ENCODE peak calls at places on chromosome 5, in four cellular contexts. U is OCI-M1; P is spleen; I is CD8-positive, alpha-beta memory T cell. F is an unnamed sample.

GRCh38 chr5:113118765-113119164 is 142.2 kb downstream of the DCP2 start:
- DNase-seq in U (no peak), P (no peak), I (no peak), F (no peak)

GRCh38 chr5:157290981-157291711 is 25.2 kb downstream of the CYFIP2 start:
- DNase-seq in U (peak; percentile 35), P (no peak), I (no peak), F (no peak)

GRCh38 chr5:87827561-87827960 is 414.8 kb upstream of the CCNH start:
- DNase-seq in U (no peak), P (no peak), I (no peak), F (no peak)

GRCh38 chr5:124408738-124409453 is 337.5 kb downstream of the ZNF608 start:
- DNase-seq in U (no peak), P (no peak), I (no peak), F (no peak)

GRCh38 chr5:172144291-172144815 is 43.7 kb downstream of the STK10 start:
- DNase-seq in U (peak; percentile 62), P (no peak), I (peak; percentile 42), F (no peak)

GRCh38 chr5:58958701-58959100 is 375.8 kb downstream of the RAB3C start:
- DNase-seq in U (no peak), P (no peak), I (no peak), F (no peak)

GRCh38 chr5:168295574-168296201 is 4.2 kb downstream of the WWC1 start:
- DNase-seq in U (no peak), P (no peak), I (no peak), F (no peak)

GRCh38 chr5:124905256-124905655 is 158.8 kb upstream of the ZNF608 start:
- DNase-seq in U (no peak), P (no peak), I (no peak), F (no peak)

GRCh38 chr5:15634771-15635347 is 134.9 kb downstream of the FBXL7 start:
- DNase-seq in U (no peak), P (no peak), I (no peak), F (no peak)

GRCh38 chr5:167664222-167664804 is 627.1 kb upstream of the WWC1 start:
- DNase-seq in U (no peak), P (no peak), I (no peak), F (no peak)

GRCh38 chr5:57175586-57175985 is 1.7 kb downstream of the GPBP1 start:
- DNase-seq in U (peak; percentile 41), P (no peak), I (no peak), F (peak; percentile 15)

GRCh38 chr5:139379626-139380449 is 3.3 kb downstream of the SLC23A1 start:
- DNase-seq in U (no peak), P (peak; percentile 63), I (no peak), F (no peak)

GRCh38 chr5:84433461-84433860 is 48.8 kb upstream of the EDIL3 start:
- DNase-seq in U (peak; percentile 43), P (no peak), I (no peak), F (no peak)

GRCh38 chr5:6868170-6868569 is 154.9 kb downstream of the TENT4A start:
- DNase-seq in U (no peak), P (no peak), I (no peak), F (no peak)

GRCh38 chr5:150101019-150101418 is 14.7 kb upstream of the CSF1R start:
- DNase-seq in U (no peak), P (peak; percentile 38), I (no peak), F (no peak)

GRCh38 chr5:171907731-171908343 is 98.6 kb downstream of the FBXW11 start:
- DNase-seq in U (peak; percentile 78), P (no peak), I (peak; percentile 55), F (peak; percentile 89)

GRCh38 chr5:107218457-107219193 is 452.1 kb downstream of the EFNA5 start:
- DNase-seq in U (peak; percentile 31), P (no peak), I (no peak), F (no peak)

GRCh38 chr5:148776261-148776660 is 50.1 kb upstream of the ADRB2 start:
- DNase-seq in U (no peak), P (no peak), I (no peak), F (no peak)

GRCh38 chr5:104635216-104635615 is 1072.6 kb upstream of the NUDT12 start:
- DNase-seq in U (peak; percentile 65), P (no peak), I (no peak), F (no peak)

GRCh38 chr5:140114341-140115185 is 654 bp downstream of the PURA start:
- DNase-seq in U (peak; percentile 78), P (peak; percentile 95), I (peak; percentile 64), F (peak; percentile 49)

GRCh38 chr5:93845376-93845775 is 104.0 kb upstream of the POU5F2 start:
- DNase-seq in U (no peak), P (no peak), I (no peak), F (no peak)

GRCh38 chr5:75412111-75412990 is 75.3 kb downstream of the HMGCR start:
- DNase-seq in U (peak; percentile 38), P (no peak), I (no peak), F (peak; percentile 3)

GRCh38 chr5:53712327-53712726 is 151.9 kb downstream of the NDUFS4 start:
- DNase-seq in U (no peak), P (no peak), I (no peak), F (no peak)

GRCh38 chr5:881551-881935 is 11.1 kb downstream of the BRD9 start:
- DNase-seq in U (no peak), P (peak; percentile 51), I (no peak), F (no peak)

GRCh38 chr5:61525573-61526142 is 193.6 kb downstream of the ZSWIM6 start:
- DNase-seq in U (no peak), P (no peak), I (no peak), F (no peak)

GRCh38 chr5:76303917-76304316 is 99.2 kb upstream of the IQGAP2 start:
- DNase-seq in U (no peak), P (no peak), I (peak; percentile 57), F (no peak)

GRCh38 chr5:150623152-150623877 is 17.1 kb upstream of the SYNPO start:
- DNase-seq in U (no peak), P (no peak), I (no peak), F (no peak)

GRCh38 chr5:170151105-170151831 is 45.6 kb downstream of the FOXI1 start:
- DNase-seq in U (peak; percentile 86), P (no peak), I (no peak), F (no peak)

GRCh38 chr5:102540251-102540812 is 41.5 kb upstream of the SLCO6A1 start:
- DNase-seq in U (no peak), P (no peak), I (no peak), F (no peak)

GRCh38 chr5:151471276-151471675 is 23.9 kb downstream of the SLC36A1 start:
- DNase-seq in U (no peak), P (no peak), I (no peak), F (no peak)

GRCh38 chr5:13695076-13695712 is 249.3 kb downstream of the DNAH5 start:
- DNase-seq in U (no peak), P (no peak), I (no peak), F (no peak)

GRCh38 chr5:173857231-173857630 is 30.9 kb upstream of the CPEB4 start:
- DNase-seq in U (peak; percentile 21), P (no peak), I (no peak), F (no peak)

GRCh38 chr5:1384521-1384920 is 39.6 kb upstream of the CLPTM1L start:
- DNase-seq in U (no peak), P (peak; percentile 77), I (no peak), F (no peak)

GRCh38 chr5:159663986-159664385 is 252.3 kb upstream of the ADRA1B start:
- DNase-seq in U (no peak), P (no peak), I (no peak), F (no peak)

GRCh38 chr5:102911973-102912372 is 156.9 kb downstream of the PAM start:
- DNase-seq in U (no peak), P (no peak), I (no peak), F (no peak)

GRCh38 chr5:5372930-5373329 is 49.5 kb upstream of the ICE1 start:
- DNase-seq in U (no peak), P (no peak), I (no peak), F (no peak)